ENCODE peak calls at places on chromosomes 7 and 10, in eight cellular contexts. Z is neuronal stem cell, R is mesenchymal stem cell, K is GM23248, W is IMR-90, H is fibroblast of lung, U is PC-3, T is trophoblast cell. S is an unnamed sample.

GRCh38 chr7:164882-165660 is 27.3 kb upstream of the FAM20C start:
- DNase-seq in Z (no peak), R (no peak), K (no peak), W (no peak), H (no peak), U (no peak), T (no peak), S (no peak)

GRCh38 chr7:26694156-26694555 is 170.2 kb downstream of the SKAP2 start:
- DNase-seq in Z (no peak), R (no peak), K (no peak), W (no peak), H (no peak), U (no peak), T (no peak), S (no peak)

GRCh38 chr7:77738871-77739270 is 42.6 kb downstream of the RSBN1L start:
- DNase-seq in Z (no peak), R (peak; percentile 88), K (peak; percentile 61), W (peak; percentile 55), H (peak; percentile 61), U (peak; percentile 57), T (peak; percentile 65), S (peak; percentile 46)

GRCh38 chr7:64625114-64626082 is 40.5 kb upstream of the ZNF107 start:
- DNase-seq in Z (no peak), R (no peak), K (peak; percentile 10), W (no peak), H (no peak), U (peak; percentile 30), T (no peak), S (no peak)

GRCh38 chr7:47326220-47326619 is 255.7 kb downstream of the TNS3 start:
- DNase-seq in Z (no peak), R (peak; percentile 88), K (peak; percentile 93), W (peak; percentile 90), H (peak; percentile 92), U (peak; percentile 31), T (peak; percentile 65), S (peak; percentile 90)

GRCh38 chr7:117612637-117613036 is 132.8 kb downstream of the CFTR start:
- DNase-seq in Z (no peak), R (no peak), K (no peak), W (no peak), H (no peak), U (peak; percentile 39), T (peak; percentile 8), S (no peak)

GRCh38 chr10:83917519-83918506 is 221.5 kb upstream of the GHITM start:
- DNase-seq in Z (no peak), R (peak; percentile 15), K (no peak), W (no peak), H (no peak), U (no peak), T (no peak), S (no peak)

GRCh38 chr7:156540619-156541165 is 99.9 kb upstream of the RNF32 start:
- DNase-seq in Z (no peak), R (no peak), K (no peak), W (no peak), H (no peak), U (no peak), T (no peak), S (no peak)

GRCh38 chr7:147523056-147523455 is 1067.5 kb upstream of the C7orf33 start:
- DNase-seq in Z (no peak), R (no peak), K (peak; percentile 54), W (no peak), H (no peak), U (no peak), T (no peak), S (no peak)

GRCh38 chr10:121851791-121852190 is 76.0 kb downstream of the ATE1 start:
- DNase-seq in Z (no peak), R (no peak), K (no peak), W (no peak), H (peak; percentile 4), U (no peak), T (no peak), S (peak; percentile 2)

GRCh38 chr10:86372785-86373239 is 6.2 kb upstream of the GRID1 start:
- DNase-seq in Z (no peak), R (no peak), K (no peak), W (no peak), H (no peak), U (no peak), T (no peak), S (no peak)

GRCh38 chr7:101563933-101564777 is 64.9 kb downstream of the MYL10 start:
- DNase-seq in Z (no peak), R (no peak), K (no peak), W (no peak), H (no peak), U (no peak), T (no peak), S (no peak)

GRCh38 chr7:127770870-127771269 is 118.9 kb downstream of the SND1 start:
- DNase-seq in Z (no peak), R (peak; percentile 27), K (peak; percentile 65), W (peak; percentile 72), H (peak; percentile 86), U (no peak), T (no peak), S (peak; percentile 84)

GRCh38 chr10:94219829-94220228 is 142.9 kb downstream of the NOC3L start:
- DNase-seq in Z (no peak), R (no peak), K (peak; percentile 39), W (peak; percentile 69), H (peak; percentile 61), U (no peak), T (no peak), S (peak; percentile 38)

GRCh38 chr7:128915271-128915819 is 4.8 kb upstream of the KCP start:
- DNase-seq in Z (no peak), R (no peak), K (no peak), W (no peak), H (no peak), U (no peak), T (no peak), S (no peak)

GRCh38 chr10:36118289-36118688 is 476.2 kb upstream of the FZD8 start:
- DNase-seq in Z (no peak), R (no peak), K (no peak), W (no peak), H (no peak), U (no peak), T (no peak), S (no peak)

GRCh38 chr7:127798023-127798422 is 146.0 kb downstream of the SND1 start:
- DNase-seq in Z (no peak), R (peak; percentile 35), K (peak; percentile 29), W (no peak), H (peak; percentile 41), U (no peak), T (no peak), S (no peak)

GRCh38 chr7:54542920-54543539 is 855 bp downstream of the VSTM2A start:
- DNase-seq in Z (peak; percentile 62), R (peak; percentile 5), K (peak; percentile 42), W (peak; percentile 5), H (peak; percentile 37), U (peak; percentile 31), T (no peak), S (peak; percentile 23)

GRCh38 chr10:132722980-132723970 is 62.7 kb downstream of the NKX6-2 start:
- DNase-seq in Z (no peak), R (no peak), K (no peak), W (no peak), H (no peak), U (no peak), T (no peak), S (no peak)

GRCh38 chr7:13801669-13802068 is 187.8 kb downstream of the ETV1 start:
- DNase-seq in Z (no peak), R (no peak), K (no peak), W (peak; percentile 15), H (no peak), U (peak; percentile 19), T (no peak), S (no peak)
- H3K9ac ChIP-seq in Z (no peak overlapping the region), R (no peak overlapping the region), K (no peak overlapping the region), W (no peak overlapping the region), H (no peak overlapping the region), U (peak overlapping the region; percentile 60), T (no peak overlapping the region), S (peak overlapping the region; percentile 48)

GRCh38 chr10:8225232-8225631 is 170.7 kb downstream of the GATA3 start:
- DNase-seq in Z (no peak), R (no peak), K (no peak), W (no peak), H (no peak), U (no peak), T (no peak), S (no peak)

GRCh38 chr10:8227246-8227645 is 172.8 kb downstream of the GATA3 start:
- DNase-seq in Z (no peak), R (no peak), K (no peak), W (no peak), H (no peak), U (no peak), T (no peak), S (no peak)

GRCh38 chr10:8229153-8229552 is 174.7 kb downstream of the GATA3 start:
- DNase-seq in Z (no peak), R (no peak), K (no peak), W (no peak), H (no peak), U (peak; percentile 18), T (no peak), S (no peak)

GRCh38 chr10:8221481-8221880 is 167.0 kb downstream of the GATA3 start:
- DNase-seq in Z (no peak), R (no peak), K (no peak), W (no peak), H (no peak), U (no peak), T (no peak), S (no peak)

GRCh38 chr10:8224591-8224990 is 170.1 kb downstream of the GATA3 start:
- DNase-seq in Z (no peak), R (no peak), K (no peak), W (no peak), H (no peak), U (no peak), T (peak; percentile 89), S (no peak)
- H3K4me2 ChIP-seq in Z (no peak overlapping the region), R (no peak overlapping the region), K (no peak overlapping the region), W (no peak overlapping the region), H (no peak overlapping the region), U (no peak overlapping the region), T (no peak overlapping the region), S (no peak overlapping the region)

DNA sequence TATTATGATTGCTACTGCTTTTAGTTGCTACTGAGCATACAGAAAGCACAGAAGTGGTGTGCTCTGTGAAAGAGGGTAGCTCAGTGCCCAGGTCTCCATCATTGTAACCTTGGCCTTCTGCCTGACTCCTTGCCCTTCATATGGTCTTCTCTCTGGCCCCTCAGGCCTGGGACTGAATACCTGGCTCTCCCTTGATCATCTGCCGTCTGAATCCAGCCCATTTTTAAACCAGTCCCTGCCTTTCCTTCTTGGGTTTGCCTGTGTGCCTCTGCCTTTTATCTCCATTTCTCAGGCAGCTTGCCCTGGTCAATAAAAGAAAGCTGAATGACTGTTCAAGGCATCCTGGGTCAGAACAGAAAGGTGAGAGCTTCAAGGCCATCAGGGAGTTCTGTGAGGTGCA is 109.1 kb upstream of the ZNF438 start:
- DNase-seq in Z (no peak), R (no peak), K (no peak), W (no peak), H (no peak), U (no peak), T (no peak), S (no peak)
- H3K9ac ChIP-seq in Z (no peak overlapping the region), R (no peak overlapping the region), K (no peak overlapping the region), W (no peak overlapping the region), H (no peak overlapping the region), U (no peak overlapping the region), T (no peak overlapping the region), S (no peak overlapping the region)

DNA sequence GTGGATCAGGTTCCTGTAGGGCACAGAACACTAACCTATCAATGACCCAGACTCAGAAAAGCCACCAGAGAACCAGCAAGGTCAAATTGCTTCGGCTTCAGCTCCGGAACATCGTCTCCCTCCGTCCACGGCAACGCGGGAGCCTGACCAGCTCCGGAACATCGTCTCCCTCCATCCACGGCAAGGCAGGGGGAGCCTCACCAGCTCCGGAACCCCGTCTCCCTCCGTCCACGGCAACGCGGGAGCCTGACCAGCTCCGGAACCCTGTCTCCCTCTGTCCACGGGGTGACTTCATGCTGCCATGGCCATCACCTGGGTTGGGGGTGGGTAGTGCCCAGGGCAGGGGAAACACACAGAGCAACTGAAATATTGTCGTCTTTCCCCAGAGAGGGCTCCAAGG is 403.4 kb downstream of the DNAJB6 start:
- DNase-seq in Z (no peak), R (no peak), K (no peak), W (no peak), H (no peak), U (no peak), T (no peak), S (no peak)
- H3K4me2 ChIP-seq in Z (no peak overlapping the region), R (no peak overlapping the region), K (no peak overlapping the region), W (no peak overlapping the region), H (no peak overlapping the region), U (no peak overlapping the region), T (no peak overlapping the region), S (no peak overlapping the region)

S was measured in astrocyte.